ENCODE peak calls at places on chromosomes 16 and 17, in four cellular contexts. E, L, V and W are unnamed samples.

GRCh38 chr17:60127068-60128064 is 22.4 kb upstream of the CA4 start:
- DNase-seq in L (no peak), V (no peak), E (no peak), W (no peak)

GRCh38 chr17:17947309-17947708 is 24.9 kb downstream of the TOM1L2 start:
- DNase-seq in L (no peak), V (no peak), E (no peak), W (no peak)

GRCh38 chr16:31118223-31119155 is 1.0 kb downstream of the KAT8 start:
- DNase-seq in V (no peak), E (peak), L (peak), W (no peak)

GRCh38 chr17:14300628-14301278 is at the start of gene HS3ST3B1:
- DNase-seq in E (peak), L (peak), V (peak), W (peak)

GRCh38 chr16:86046026-86046713 is 147.2 kb downstream of the IRF8 start:
- DNase-seq in L (no peak), E (no peak), V (no peak), W (no peak)

GRCh38 chr17:4582101-4582501 is 2.2 kb upstream of the SMTNL2 start:
- DNase-seq in E (no peak), L (no peak), V (no peak), W (no peak)

GRCh38 chr17:57881783-57882291 is 32.0 kb upstream of the MRPS23 start:
- DNase-seq in E (no peak), V (no peak), L (no peak), W (no peak)

GRCh38 chr16:58501242-58502131 is 1.5 kb downstream of the NDRG4 start:
- DNase-seq in V (no peak), L (no peak), E (peak), W (no peak)

GRCh38 chr17:77839324-77840155 is 119.0 kb upstream of the TNRC6C start:
- DNase-seq in V (no peak), L (no peak), E (no peak), W (no peak)

GRCh38 chr16:83164816-83165215 is 538.0 kb downstream of the CDH13 start:
- DNase-seq in L (no peak), E (no peak), V (no peak), W (no peak)

GRCh38 chr16:89864421-89864820 is 9.0 kb upstream of the TCF25 start:
- DNase-seq in V (no peak), L (no peak), E (peak), W (no peak)

GRCh38 chr17:78225088-78225865 is 6.2 kb upstream of the TMEM235 start:
- DNase-seq in L (no peak), E (no peak), V (no peak), W (no peak)

GRCh38 chr16:81204794-81205680 is 33.5 kb upstream of the BCO1 start:
- DNase-seq in E (peak), V (peak), L (peak), W (peak)

GRCh38 chr17:39123627-39124026 is 27.8 kb downstream of the PLXDC1 start:
- DNase-seq in V (peak), L (no peak), E (peak), W (no peak)

GRCh38 chr17:80101946-80102706 is 745 bp downstream of the GAA start:
- DNase-seq in L (no peak), E (peak), V (no peak), W (no peak)

GRCh38 chr16:21326459-21326858 is 48.4 kb upstream of the CRYM start:
- DNase-seq in V (no peak), L (no peak), E (no peak), W (no peak)

GRCh38 chr17:57388326-57388725 is 132.0 kb downstream of the MSI2 start:
- DNase-seq in L (no peak), E (no peak), V (no peak), W (no peak)

GRCh38 chr17:29933379-29933778 is 3.4 kb upstream of the SSH2 start:
- DNase-seq in E (peak), V (peak), L (no peak), W (no peak)

GRCh38 chr17:82486186-82487084 is 27.9 kb downstream of the NARF start:
- DNase-seq in V (no peak), L (no peak), E (no peak), W (no peak)

GRCh38 chr17:67779098-67779672 is 46.1 kb upstream of the BPTF start:
- DNase-seq in E (peak), V (peak), L (no peak), W (peak)

GRCh38 chr17:66711936-66712335 is 123.0 kb upstream of the CACNG5 start:
- DNase-seq in V (no peak), L (no peak), E (peak), W (peak)

GRCh38 chr17:82931696-82932060 is 91.9 kb upstream of the ZNF750 start:
- DNase-seq in E (peak), L (peak), V (peak), W (no peak)

GRCh38 chr17:7435676-7436555 is 681 bp downstream of the TMEM102 start:
- DNase-seq in L (no peak), V (peak), E (peak), W (peak)

GRCh38 chr17:58121925-58122324 is 26.3 kb upstream of the OR4D1 start:
- DNase-seq in V (peak), E (peak), L (peak), W (peak)

GRCh38 chr16:16005725-16006124 is 56.3 kb downstream of the ABCC1 start:
- DNase-seq in L (no peak), V (no peak), E (no peak), W (no peak)

GRCh38 chr16:71628810-71629209 is 2.8 kb downstream of the MARVELD3 start:
- DNase-seq in L (no peak), E (peak), V (peak), W (no peak)

GRCh38 chr16:89375021-89375420 is 115.3 kb downstream of the ANKRD11 start:
- DNase-seq in V (no peak), E (no peak), L (no peak), W (no peak)

GRCh38 chr17:60524463-60525346 is 1.3 kb downstream of the APPBP2 start:
- DNase-seq in E (peak), L (no peak), V (no peak), W (no peak)

GRCh38 chr17:66114609-66115008 is 77.3 kb downstream of the CEP112 start:
- DNase-seq in L (no peak), E (no peak), V (no peak), W (no peak)

GRCh38 chr16:81792828-81793227 is 13.7 kb downstream of the PLCG2 start:
- DNase-seq in L (no peak), V (no peak), E (no peak), W (no peak)

GRCh38 chr16:426115-426905 is 861 bp downstream of the RAB11FIP3 start:
- DNase-seq in L (no peak), V (no peak), E (peak), W (no peak)

GRCh38 chr17:40536731-40537171 is 28.5 kb downstream of the CCR7 start:
- DNase-seq in L (no peak), E (no peak), V (peak), W (no peak)

GRCh38 chr16:31528726-31529397 is 1.2 kb downstream of the AHSP start:
- DNase-seq in E (peak), V (no peak), L (peak), W (no peak)

GRCh38 chr16:22274916-22275315 is 22.3 kb upstream of the POLR3E start:
- DNase-seq in L (no peak), V (no peak), E (no peak), W (no peak)

GRCh38 chr17:82330322-82331239 is 3.0 kb downstream of the SECTM1 start:
- DNase-seq in L (no peak), E (peak), V (peak), W (no peak)

GRCh38 chr16:57994361-57994760 is 6.1 kb downstream of the ZNF319 start:
- DNase-seq in L (no peak), E (no peak), V (no peak), W (no peak)

GRCh38 chr16:82011199-82011641 is at the start of gene SDR42E1:
- DNase-seq in E (peak), V (peak), L (no peak), W (no peak)

GRCh38 chr17:35942588-35943186 is 826 bp downstream of the LYZL6 start:
- DNase-seq in V (no peak), E (no peak), L (no peak), W (no peak)

GRCh38 chr16:84785843-84786538 is 33.8 kb upstream of the CRISPLD2 start:
- DNase-seq in V (peak), L (no peak), E (peak), W (no peak)